ENCODE peak calls at places on chromosomes 12 and 14, in eight cellular contexts. D, Z, I, B, G, K, F and V are unnamed samples.

GRCh38 chr14:55702501-55702900 is 122.5 kb downstream of the KTN1 start:
- DNase-seq in Z (no peak), B (no peak), F (no peak), G (no peak), D (no peak), K (no peak), I (no peak), V (no peak)

GRCh38 chr14:36939265-36939664 is 233.1 kb downstream of the SLC25A21 start:
- DNase-seq in D (no peak), I (no peak), Z (no peak), K (no peak), B (no peak), F (no peak), G (no peak), V (no peak)

GRCh38 chr12:75623631-75624118 is 112.3 kb upstream of the KRR1 start:
- DNase-seq in B (peak; percentile 73), I (peak; percentile 46), F (peak; percentile 45), Z (peak; percentile 28), K (no peak), D (no peak), G (no peak), V (no peak)

GRCh38 chr12:107277850-107278249 is 184.5 kb upstream of the CRY1 start:
- DNase-seq in G (no peak), I (no peak), B (peak; percentile 58), K (no peak), Z (no peak), D (no peak), F (no peak), V (no peak)

GRCh38 chr12:20463920-20464524 is 95.7 kb downstream of the PDE3A start:
- DNase-seq in B (no peak), Z (no peak), D (no peak), G (peak; percentile 23), F (peak; percentile 23), I (no peak), K (no peak), V (no peak)

GRCh38 chr12:17456486-17456885 is 633.5 kb downstream of the RERGL start:
- DNase-seq in F (no peak), B (no peak), D (no peak), Z (no peak), K (no peak), I (no peak), G (no peak), V (no peak)

GRCh38 chr14:91246051-91246852 is 1.7 kb upstream of the GPR68 start:
- DNase-seq in F (no peak), G (no peak), K (no peak), Z (no peak), D (no peak), B (no peak), I (no peak), V (no peak)

GRCh38 chr12:89450922-89451321 is 73.7 kb downstream of the GALNT4 start:
- DNase-seq in Z (no peak), I (no peak), F (no peak), D (no peak), B (no peak), K (no peak), G (peak; percentile 44), V (no peak)

GRCh38 chr12:39393179-39393578 is 49.7 kb downstream of the KIF21A start:
- DNase-seq in Z (no peak), I (no peak), K (no peak), D (no peak), F (no peak), B (no peak), G (peak; percentile 7), V (no peak)

GRCh38 chr12:79983969-79984629 is 49.2 kb upstream of the PPP1R12A start:
- DNase-seq in K (no peak), G (peak; percentile 42), B (peak; percentile 57), I (no peak), Z (no peak), D (no peak), F (no peak), V (no peak)

GRCh38 chr14:56482306-56482705 is 97.3 kb upstream of the TMEM260 start:
- DNase-seq in F (peak; percentile 51), K (peak; percentile 49), D (no peak), B (no peak), I (peak; percentile 79), G (peak; percentile 76), Z (peak; percentile 58), V (peak; percentile 47)

GRCh38 chr12:12784116-12784515 is 1.3 kb upstream of the APOLD1 start:
- DNase-seq in K (no peak), F (no peak), B (no peak), D (no peak), G (no peak), Z (no peak), I (no peak), V (no peak)

GRCh38 chr14:96351986-96352385 is 11.2 kb downstream of the ATG2B start:
- DNase-seq in Z (no peak), D (no peak), G (no peak), B (no peak), K (no peak), F (no peak), I (no peak), V (no peak)

GRCh38 chr12:106508966-106509365 is 73.8 kb upstream of the RFX4 start:
- DNase-seq in B (no peak), G (no peak), I (no peak), D (no peak), Z (no peak), K (no peak), F (no peak), V (no peak)

GRCh38 chr14:80428171-80428570 is 216.9 kb upstream of the DIO2 start:
- DNase-seq in F (no peak), Z (no peak), D (no peak), G (no peak), I (no peak), K (no peak), B (no peak), V (no peak)

GRCh38 chr14:69693145-69693544 is 73.8 kb upstream of the SRSF5 start:
- DNase-seq in F (no peak), B (peak; percentile 23), D (no peak), G (peak; percentile 34), K (peak; percentile 51), I (no peak), Z (no peak), V (no peak)

GRCh38 chr14:99188721-99189120 is 83.3 kb downstream of the BCL11B start:
- DNase-seq in G (peak; percentile 55), D (no peak), F (peak; percentile 14), B (no peak), Z (peak; percentile 73), I (peak; percentile 77), K (no peak), V (peak; percentile 38)
- TF ChIP-seq CTCF in G (peak; percentile 62), D (no peak), F (no peak), B (no peak), Z (peak; percentile 48), I (peak; percentile 77), K (peak; percentile 8), V (peak; percentile 43)

GRCh38 chr12:97940105-97940504 is 477.5 kb downstream of the RMST start:
- DNase-seq in Z (no peak), I (no peak), D (no peak), B (no peak), K (no peak), F (no peak), G (no peak), V (no peak)

GRCh38 chr12:97943359-97943758 is 480.8 kb downstream of the RMST start:
- DNase-seq in F (no peak), Z (no peak), B (no peak), I (no peak), D (no peak), G (no peak), K (no peak), V (no peak)

GRCh38 chr12:97939141-97939540 is 476.5 kb downstream of the RMST start:
- DNase-seq in K (no peak), G (no peak), Z (no peak), I (no peak), D (no peak), B (no peak), F (no peak), V (no peak)

GRCh38 chr12:97941686-97942354 is 479.2 kb downstream of the RMST start:
- DNase-seq in D (no peak), B (no peak), G (no peak), F (no peak), Z (no peak), K (no peak), I (no peak), V (no peak)

DNA sequence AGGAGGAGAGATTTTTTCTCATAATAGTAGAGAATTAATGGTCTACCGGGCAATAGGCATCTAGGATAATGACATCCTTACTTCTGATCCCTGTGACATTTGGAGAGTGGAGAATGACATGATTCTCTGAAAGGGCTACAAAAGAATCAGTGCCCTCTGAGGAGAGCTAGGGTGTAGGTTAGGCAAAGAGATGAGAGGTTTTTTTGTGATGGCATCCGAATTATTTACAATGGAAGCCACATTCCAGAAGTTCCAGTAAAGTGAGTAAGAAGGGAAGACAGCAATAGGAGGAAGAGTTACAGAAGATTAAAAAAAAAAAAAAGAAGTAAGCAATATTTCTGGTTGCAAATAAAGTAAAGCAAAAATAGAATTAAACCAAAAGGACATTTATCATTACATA is 478.0 kb downstream of the RMST start:
- DNase-seq in G (peak; percentile 20), Z (no peak), K (no peak), I (no peak), D (no peak), F (no peak), B (no peak), V (no peak)
- TF ChIP-seq CTCF in G (no peak), Z (no peak), K (no peak), I (no peak), D (no peak), F (no peak), B (no peak), V (no peak)

DNA sequence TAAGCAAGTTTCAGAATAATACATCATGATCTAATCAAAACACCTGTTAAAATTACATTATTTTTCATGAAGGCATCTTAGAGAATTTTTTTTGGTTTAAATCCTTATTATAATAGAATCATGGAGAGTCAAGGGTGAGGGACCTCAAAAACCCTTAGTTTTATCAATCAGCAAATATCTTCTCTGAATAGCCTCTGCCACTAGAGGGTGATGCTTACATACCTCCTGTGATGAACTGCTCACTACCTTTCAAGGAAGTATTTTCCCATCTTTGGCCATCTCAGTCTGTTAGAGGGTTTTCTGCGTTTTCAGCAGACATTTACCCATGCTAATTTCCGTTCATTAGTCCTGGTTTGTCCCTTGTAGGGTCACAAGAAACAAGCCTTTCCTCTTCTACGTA is 200.2 kb downstream of the TRHDE start:
- DNase-seq in G (no peak), F (no peak), Z (no peak), I (no peak), K (no peak), B (no peak), D (no peak), V (no peak)
- TF ChIP-seq CTCF in G (no peak), F (no peak), Z (no peak), I (no peak), K (no peak), B (no peak), D (no peak), V (no peak)

DNA sequence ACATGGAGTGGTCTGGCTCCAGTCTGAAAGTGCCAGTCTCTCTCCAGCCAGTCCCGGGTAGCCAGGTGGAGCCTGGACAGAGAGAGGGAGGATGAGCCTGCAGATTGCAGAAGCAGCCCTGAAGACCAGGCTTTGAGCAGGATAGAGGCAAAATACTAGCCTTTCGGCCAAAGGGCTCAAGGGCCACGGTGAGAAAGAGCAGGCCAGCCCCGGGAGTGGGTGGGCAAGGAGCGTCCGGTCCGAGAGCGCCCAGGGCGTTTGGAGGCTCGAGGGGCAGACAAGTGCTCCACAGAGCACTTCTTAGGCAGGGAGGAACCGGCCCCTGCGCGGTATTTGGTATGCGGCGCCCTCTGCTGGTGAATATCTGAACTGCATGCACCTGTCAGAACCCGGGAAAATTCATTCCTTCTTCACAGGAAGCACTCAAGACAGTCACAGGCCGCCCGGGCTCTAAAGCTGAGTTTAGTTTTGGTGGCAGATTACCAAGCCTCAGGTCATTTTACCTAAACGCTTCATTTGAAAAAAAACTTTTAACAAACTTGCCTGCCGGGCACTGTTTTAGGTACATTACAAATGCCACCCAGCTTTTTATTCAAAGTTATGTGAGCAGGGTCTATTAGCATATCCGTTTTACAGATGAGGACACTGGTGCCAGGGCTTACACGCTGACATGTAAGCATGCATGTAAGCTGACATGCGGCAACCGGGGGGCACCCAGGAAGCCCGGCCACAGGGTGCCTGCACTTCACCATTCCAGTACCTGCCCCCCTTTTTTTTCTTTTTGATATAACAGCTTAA is 21.0 kb upstream of the PSMC1 start:
- DNase-seq in B (peak; percentile 19), D (peak; percentile 73), F (peak; percentile 80), I (peak; percentile 89), G (peak; percentile 77), K (peak; percentile 82), Z (peak; percentile 89), V (peak; percentile 78)
- TF ChIP-seq CTCF in B (peak; percentile 75), D (peak; percentile 69), F (peak; percentile 86), I (peak; percentile 99), G (peak; percentile 96), K (peak; percentile 98), Z (peak; percentile 99), V (peak; percentile 100)